ENCODE peak calls at places on chromosomes 16 and 17, in five cellular contexts. H, B, Y, W and X are unnamed samples.

GRCh38 chr16:68362314-68362913 is 51.6 kb downstream of the PRMT7 start:
- DNase-seq in H (no peak), B (no peak), Y (no peak), W (no peak), X (no peak)

GRCh38 chr17:19250421-19251141 is 13.4 kb downstream of the EPN2 start:
- DNase-seq in H (no peak), B (no peak), Y (no peak), W (peak; percentile 28), X (no peak)

GRCh38 chr16:6940968-6941367 is 391.7 kb upstream of the RBFOX1 start:
- DNase-seq in H (no peak), B (no peak), Y (no peak), W (no peak), X (no peak)

GRCh38 chr17:41773190-41773588 is 13.3 kb downstream of the JUP start:
- DNase-seq in H (peak; percentile 91), B (no peak), Y (peak; percentile 78), W (peak; percentile 64), X (no peak)

GRCh38 chr16:69513180-69513966 is 52.4 kb upstream of the NFAT5 start:
- DNase-seq in H (no peak), B (no peak), Y (no peak), W (peak; percentile 58), X (no peak)

GRCh38 chr17:53722407-53722806 is 100.3 kb upstream of the KIF2B start:
- DNase-seq in H (peak; percentile 96), B (no peak), Y (no peak), W (peak; percentile 96), X (no peak)

GRCh38 chr16:23387666-23388065 is 65.3 kb downstream of the COG7 start:
- DNase-seq in H (no peak), B (no peak), Y (no peak), W (no peak), X (no peak)

GRCh38 chr17:63477471-63478440 is 895 bp downstream of the ACE start:
- DNase-seq in H (no peak), B (no peak), Y (no peak), W (no peak), X (no peak)

GRCh38 chr16:590165-590874 is 454 bp downstream of the RAB40C start:
- DNase-seq in H (peak; percentile 47), B (peak; percentile 48), Y (peak; percentile 80), W (peak; percentile 35), X (no peak)

GRCh38 chr17:56817066-56817465 is 16.7 kb downstream of the C17orf67 start:
- DNase-seq in H (no peak), B (no peak), Y (no peak), W (no peak), X (no peak)

GRCh38 chr17:80681215-80681614 is 136.6 kb downstream of the RPTOR start:
- DNase-seq in H (no peak), B (no peak), Y (no peak), W (no peak), X (no peak)

GRCh38 chr16:4404247-4404966 is 12.0 kb downstream of the CORO7 start:
- DNase-seq in H (peak; percentile 54), B (no peak), Y (peak; percentile 69), W (no peak), X (peak; percentile 43)

DNA sequence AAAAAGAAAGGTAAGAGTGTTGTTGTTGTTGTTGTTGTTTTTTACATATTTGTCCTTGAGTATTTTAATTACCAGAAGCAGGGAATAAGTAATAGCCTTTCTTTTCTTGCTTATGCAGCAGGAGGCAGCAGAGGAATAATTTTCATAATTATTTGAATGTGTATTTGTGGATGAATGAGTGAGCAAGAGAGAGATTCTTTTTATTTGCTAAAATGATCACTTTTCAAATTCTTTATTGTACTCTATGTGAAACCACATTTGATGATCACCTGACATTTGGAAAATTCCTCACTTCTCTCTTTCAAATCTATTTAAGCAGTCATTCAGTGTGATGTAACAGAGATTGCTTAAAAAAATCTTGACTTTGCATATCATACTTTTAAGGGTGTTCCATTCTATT is 223.6 kb downstream of the BCAS3 start:
- DNase-seq in H (peak; percentile 56), B (no peak), Y (no peak), W (peak; percentile 24), X (no peak)
- TF ChIP-seq CTCF in H (peak; percentile 12), B (no peak), Y (no peak), W (no peak), X (no peak)

DNA sequence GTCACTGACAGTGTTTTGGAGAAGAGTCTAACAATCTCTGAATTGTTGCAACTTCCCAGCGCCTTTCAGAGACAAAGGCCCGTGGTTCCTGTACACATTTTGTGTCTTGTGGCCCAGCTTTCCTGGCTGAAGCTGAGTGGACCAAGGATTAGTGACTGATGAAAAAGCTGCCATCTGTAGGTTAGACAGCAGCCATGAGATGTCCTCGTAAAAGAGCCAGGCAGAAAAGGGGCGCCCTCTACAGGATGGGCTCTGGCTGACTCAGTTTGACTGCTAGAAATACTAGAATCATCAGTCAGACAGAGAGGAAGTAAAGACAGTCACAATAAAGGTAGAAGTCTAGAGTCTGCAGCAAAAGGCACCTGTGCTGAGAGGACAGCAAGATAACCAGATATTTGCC is 26.5 kb upstream of the NF1 start:
- DNase-seq in H (peak; percentile 48), B (peak; percentile 20), Y (no peak), W (no peak), X (peak; percentile 17)
- TF ChIP-seq CTCF in H (peak; percentile 47), B (peak; percentile 80), Y (peak; percentile 38), W (peak; percentile 34), X (peak; percentile 57)

GRCh38 chr16:84331998-84332780 is 36.1 kb upstream of the ATP2C2 start:
- DNase-seq in H (no peak), B (no peak), Y (peak; percentile 27), W (no peak), X (no peak)

GRCh38 chr16:84332975-84333684 is 35.2 kb upstream of the ATP2C2 start:
- DNase-seq in H (no peak), B (no peak), Y (peak; percentile 85), W (no peak), X (no peak)

GRCh38 chr16:84330685-84331050 is 36.0 kb downstream of the WFDC1 start:
- DNase-seq in H (no peak), B (no peak), Y (peak; percentile 46), W (no peak), X (no peak)

GRCh38 chr16:84334482-84334881 is 33.9 kb upstream of the ATP2C2 start:
- DNase-seq in H (no peak), B (no peak), Y (peak; percentile 25), W (no peak), X (no peak)

DNA sequence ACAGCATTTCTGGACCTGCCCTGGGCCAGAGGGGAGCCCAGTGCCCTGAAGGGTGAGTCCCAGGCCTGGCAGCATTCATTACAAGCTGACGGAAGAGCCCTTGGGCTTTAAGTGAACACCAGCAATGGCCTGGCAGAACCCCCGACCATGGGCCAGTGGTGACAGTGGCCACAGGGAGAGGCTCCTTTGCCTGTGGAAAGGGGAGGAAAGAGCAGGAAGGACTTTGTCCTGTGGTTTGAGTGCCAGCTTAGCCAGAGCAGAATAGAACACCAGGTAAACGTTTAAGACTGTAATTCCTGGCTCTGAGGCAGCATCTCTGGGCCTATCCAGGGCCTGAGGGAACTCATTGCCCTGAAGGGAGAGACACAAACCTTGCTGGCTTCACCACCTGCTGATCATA is 34.3 kb upstream of the ATP2C2 start:
- DNase-seq in H (no peak), B (no peak), Y (peak; percentile 47), W (no peak), X (no peak)
- TF ChIP-seq CTCF in H (no peak), B (no peak), Y (no peak), W (no peak), X (no peak)

GRCh38 chr17:68431661-68432071 is 25.6 kb downstream of the WIPI1 start:
- DNase-seq in H (peak; percentile 50), B (no peak), Y (no peak), W (no peak), X (no peak)
- TF ChIP-seq CTCF in H (peak; percentile 10), B (peak; percentile 56), Y (no peak), W (peak; percentile 7), X (peak; percentile 35)

DNA sequence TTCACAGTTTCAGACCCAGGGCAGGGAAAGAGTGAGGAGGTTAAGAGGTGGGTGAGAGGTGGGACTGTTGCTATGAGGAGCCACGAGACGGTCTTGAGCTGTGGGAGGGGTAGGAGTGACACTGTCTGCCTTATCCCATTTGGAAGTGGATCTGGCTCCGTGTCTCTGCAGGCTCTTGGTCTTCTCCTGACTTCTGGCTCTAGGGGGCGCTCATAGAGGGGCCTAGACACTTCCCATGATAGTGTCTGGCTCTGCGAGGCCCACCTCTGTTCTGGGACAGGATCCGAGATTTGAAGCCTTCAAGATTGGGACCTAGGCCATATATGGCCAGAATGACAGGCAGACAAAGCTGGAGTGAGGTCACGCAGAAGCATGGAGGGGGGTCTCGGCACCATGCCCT is 204.5 kb downstream of the GSG1L start:
- DNase-seq in H (no peak), B (no peak), Y (peak; percentile 35), W (no peak), X (no peak)
- TF ChIP-seq CTCF in H (no peak), B (peak; percentile 38), Y (no peak), W (no peak), X (no peak)

GRCh38 chr16:86405319-86405718 is 105.0 kb upstream of the FOXF1 start:
- DNase-seq in H (no peak), B (no peak), Y (no peak), W (no peak), X (no peak)

GRCh38 chr16:86406056-86406455 is 104.3 kb upstream of the FOXF1 start:
- DNase-seq in H (no peak), B (no peak), Y (no peak), W (no peak), X (no peak)

GRCh38 chr16:86403056-86403455 is 107.3 kb upstream of the FOXF1 start:
- DNase-seq in H (no peak), B (no peak), Y (no peak), W (no peak), X (no peak)

GRCh38 chr16:86404678-86405077 is 105.6 kb upstream of the FOXF1 start:
- DNase-seq in H (no peak), B (no peak), Y (no peak), W (no peak), X (no peak)

GRCh38 chr16:86403541-86404163 is 106.7 kb upstream of the FOXF1 start:
- DNase-seq in H (no peak), B (no peak), Y (no peak), W (no peak), X (no peak)
- TF ChIP-seq CTCF in H (no peak), B (no peak), Y (no peak), W (no peak), X (no peak)

GRCh38 chr17:4934173-4934979 is 2.3 kb downstream of the GP1BA start:
- DNase-seq in H (peak; percentile 45), B (peak; percentile 59), Y (peak; percentile 71), W (peak; percentile 12), X (no peak)
- TF ChIP-seq CTCF in H (peak; percentile 40), B (peak; percentile 15), Y (peak; percentile 17), W (peak; percentile 43), X (peak; percentile 38)

GRCh38 chr16:67156146-67156844 is 3.4 kb downstream of the TRADD start:
- DNase-seq in H (no peak), B (no peak), Y (no peak), W (no peak), X (no peak)

GRCh38 chr16:67157106-67157748 is 2.5 kb downstream of the TRADD start:
- DNase-seq in H (no peak), B (no peak), Y (no peak), W (no peak), X (no peak)

GRCh38 chr16:67154578-67155304 is 3.9 kb upstream of the B3GNT9 start:
- DNase-seq in H (no peak), B (no peak), Y (no peak), W (no peak), X (no peak)

GRCh38 chr16:67157892-67158635 is 1.6 kb downstream of the TRADD start:
- DNase-seq in H (no peak), B (no peak), Y (no peak), W (no peak), X (no peak)

GRCh38 chr16:67155305-67156145 is 4.2 kb downstream of the TRADD start:
- DNase-seq in H (peak; percentile 69), B (peak; percentile 87), Y (peak; percentile 89), W (peak; percentile 73), X (peak; percentile 80)
- TF ChIP-seq CTCF in H (peak; percentile 53), B (peak; percentile 56), Y (peak; percentile 96), W (peak; percentile 67), X (peak; percentile 99)